ENCODE peak calls at places on chromosomes 12 and 14, in six cellular contexts. One of them, this sample, is unnamed.

GRCh38 chr12:124510301-124510970 is 57.0 kb downstream of the NCOR2 start:
- DNase-seq in H1: no peak
- DNase-seq in IMR-90: no peak
- DNase-seq in neuronal stem cell: no peak
- DNase-seq in H9: peak; percentile 56
- DNase-seq in mesenchymal stem cell: no peak
- DNase-seq in this sample: no peak

GRCh38 chr12:45732250-45732649 is 2.7 kb downstream of the ARID2 start:
- DNase-seq in H1: no peak
- DNase-seq in IMR-90: peak; percentile 7
- DNase-seq in neuronal stem cell: no peak
- DNase-seq in H9: no peak
- DNase-seq in mesenchymal stem cell: no peak
- DNase-seq in this sample: no peak

GRCh38 chr14:101900253-101900652 is 64.1 kb upstream of the DYNC1H1 start:
- DNase-seq in H1: no peak
- DNase-seq in IMR-90: no peak
- DNase-seq in neuronal stem cell: no peak
- DNase-seq in H9: no peak
- DNase-seq in mesenchymal stem cell: no peak
- DNase-seq in this sample: no peak

GRCh38 chr12:104423809-104424208 is 32.9 kb upstream of the CHST11 start:
- DNase-seq in H1: no peak
- DNase-seq in IMR-90: no peak
- DNase-seq in neuronal stem cell: no peak
- DNase-seq in H9: no peak
- DNase-seq in mesenchymal stem cell: no peak
- DNase-seq in this sample: no peak

GRCh38 chr14:67768219-67768618 is 48.2 kb downstream of the ZFYVE26 start:
- DNase-seq in H1: no peak
- DNase-seq in IMR-90: no peak
- DNase-seq in neuronal stem cell: no peak
- DNase-seq in H9: no peak
- DNase-seq in mesenchymal stem cell: no peak
- DNase-seq in this sample: no peak

GRCh38 chr12:63811755-63812154 is 32.0 kb downstream of the RXYLT1 start:
- DNase-seq in H1: no peak
- DNase-seq in IMR-90: no peak
- DNase-seq in neuronal stem cell: no peak
- DNase-seq in H9: no peak
- DNase-seq in mesenchymal stem cell: no peak
- DNase-seq in this sample: no peak

GRCh38 chr14:24311837-24312615 is 724 bp downstream of the LTB4R start:
- DNase-seq in H1: no peak
- DNase-seq in IMR-90: no peak
- DNase-seq in neuronal stem cell: no peak
- DNase-seq in H9: no peak
- DNase-seq in mesenchymal stem cell: no peak
- DNase-seq in this sample: peak; percentile 12

GRCh38 chr12:62866451-62867082 is 68.4 kb downstream of the PPM1H start:
- DNase-seq in H1: no peak
- DNase-seq in IMR-90: peak; percentile 77
- DNase-seq in neuronal stem cell: no peak
- DNase-seq in H9: peak; percentile 52
- DNase-seq in mesenchymal stem cell: peak; percentile 57
- DNase-seq in this sample: peak; percentile 79

GRCh38 chr14:94867931-94868597 is 98.2 kb upstream of the GSC start:
- DNase-seq in H1: peak; percentile 9
- DNase-seq in IMR-90: no peak
- DNase-seq in neuronal stem cell: no peak
- DNase-seq in H9: no peak
- DNase-seq in mesenchymal stem cell: no peak
- DNase-seq in this sample: no peak

DNA sequence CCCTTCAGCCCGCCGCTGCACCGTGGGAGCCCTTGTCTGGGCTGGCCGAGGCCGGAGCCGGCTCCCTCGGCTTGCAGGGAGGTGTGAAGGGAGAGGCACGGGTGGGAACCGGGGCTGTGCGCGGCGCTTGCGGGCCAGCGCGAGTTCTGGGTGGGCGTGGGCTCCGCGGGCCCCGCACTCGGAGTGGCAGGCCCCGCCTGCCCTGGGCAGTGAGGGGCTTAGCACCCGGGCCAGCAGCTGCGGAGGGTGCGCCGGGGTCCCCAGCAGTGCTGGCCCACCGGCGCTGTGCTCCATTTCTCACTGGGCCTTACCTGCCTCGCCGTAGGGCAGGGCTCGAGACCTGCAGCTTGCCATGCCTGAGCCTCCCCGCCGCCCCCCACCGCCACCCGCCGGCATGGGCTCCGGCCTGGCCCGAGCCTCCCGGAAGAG is 21.4 kb downstream of the TMEM121 start:
- DNase-seq in H1: no peak
- DNase-seq in IMR-90: no peak
- DNase-seq in neuronal stem cell: no peak
- DNase-seq in H9: no peak
- DNase-seq in mesenchymal stem cell: no peak
- DNase-seq in this sample: no peak
- H3K14ac ChIP-seq in H1: no peak overlapping the region
- H3K14ac ChIP-seq in IMR-90: no peak overlapping the region
- H3K14ac ChIP-seq in neuronal stem cell: no peak overlapping the region
- H3K14ac ChIP-seq in H9: no peak overlapping the region
- H3K14ac ChIP-seq in mesenchymal stem cell: no peak overlapping the region
- H3K14ac ChIP-seq in this sample: no peak overlapping the region

GRCh38 chr14:72633551-72633950 is 260.4 kb downstream of the DPF3 start:
- DNase-seq in H1: no peak
- DNase-seq in IMR-90: no peak
- DNase-seq in neuronal stem cell: no peak
- DNase-seq in H9: no peak
- DNase-seq in mesenchymal stem cell: no peak
- DNase-seq in this sample: no peak

GRCh38 chr14:72632727-72633126 is 261.2 kb downstream of the DPF3 start:
- DNase-seq in H1: no peak
- DNase-seq in IMR-90: no peak
- DNase-seq in neuronal stem cell: no peak
- DNase-seq in H9: no peak
- DNase-seq in mesenchymal stem cell: no peak
- DNase-seq in this sample: no peak

GRCh38 chr14:72631401-72631800 is 262.5 kb downstream of the DPF3 start:
- DNase-seq in H1: no peak
- DNase-seq in IMR-90: no peak
- DNase-seq in neuronal stem cell: no peak
- DNase-seq in H9: peak; percentile 6
- DNase-seq in mesenchymal stem cell: no peak
- DNase-seq in this sample: no peak

GRCh38 chr14:72629534-72629933 is 264.4 kb downstream of the DPF3 start:
- DNase-seq in H1: no peak
- DNase-seq in IMR-90: no peak
- DNase-seq in neuronal stem cell: no peak
- DNase-seq in H9: peak; percentile 14
- DNase-seq in mesenchymal stem cell: no peak
- DNase-seq in this sample: no peak

DNA sequence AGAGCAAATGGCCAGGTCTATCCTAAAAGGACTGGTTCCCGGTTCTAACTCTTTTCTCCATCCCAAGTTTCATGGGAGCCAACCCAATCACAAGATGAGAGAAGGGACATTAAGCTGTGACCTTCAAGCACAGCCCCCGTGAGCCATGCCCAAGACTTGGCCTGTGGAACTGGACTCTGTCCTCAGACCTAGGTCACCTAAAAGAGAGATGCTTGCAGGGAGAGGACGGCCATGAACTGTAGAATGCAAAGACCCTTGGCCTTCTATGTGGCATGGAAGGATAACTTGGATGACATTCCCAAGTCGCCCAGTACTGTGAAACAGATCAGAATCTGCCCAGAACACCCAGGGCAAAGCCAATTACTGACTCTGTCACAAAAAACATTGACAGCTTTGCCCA is 263.5 kb downstream of the DPF3 start:
- DNase-seq in H1: no peak
- DNase-seq in IMR-90: no peak
- DNase-seq in neuronal stem cell: no peak
- DNase-seq in H9: no peak
- DNase-seq in mesenchymal stem cell: no peak
- DNase-seq in this sample: no peak
- H3K14ac ChIP-seq in H1: no peak overlapping the region
- H3K14ac ChIP-seq in IMR-90: no peak overlapping the region
- H3K14ac ChIP-seq in neuronal stem cell: no peak overlapping the region
- H3K14ac ChIP-seq in H9: no peak overlapping the region
- H3K14ac ChIP-seq in mesenchymal stem cell: no peak overlapping the region
- H3K14ac ChIP-seq in this sample: no peak overlapping the region

DNA sequence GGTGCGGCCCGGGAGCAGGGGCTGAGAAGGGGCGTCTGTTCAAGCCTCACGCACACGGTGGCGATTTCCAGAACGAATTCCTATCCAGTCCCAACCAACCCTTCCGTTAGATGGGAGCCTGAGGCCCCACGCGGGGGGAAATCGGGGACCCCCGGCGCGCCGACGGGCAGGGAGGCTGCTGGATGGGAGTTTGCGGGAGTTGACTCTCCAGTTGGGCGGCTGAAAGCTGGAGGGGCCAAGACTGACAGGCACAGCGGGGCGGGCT is 9.8 kb downstream of the EXOC3L4 start:
- DNase-seq in H1: no peak
- DNase-seq in IMR-90: no peak
- DNase-seq in neuronal stem cell: no peak
- DNase-seq in H9: no peak
- DNase-seq in mesenchymal stem cell: no peak
- DNase-seq in this sample: no peak
- H3K14ac ChIP-seq in H1: no peak overlapping the region
- H3K14ac ChIP-seq in IMR-90: no peak overlapping the region
- H3K14ac ChIP-seq in neuronal stem cell: no peak overlapping the region
- H3K14ac ChIP-seq in H9: no peak overlapping the region
- H3K14ac ChIP-seq in mesenchymal stem cell: no peak overlapping the region
- H3K14ac ChIP-seq in this sample: no peak overlapping the region

DNA sequence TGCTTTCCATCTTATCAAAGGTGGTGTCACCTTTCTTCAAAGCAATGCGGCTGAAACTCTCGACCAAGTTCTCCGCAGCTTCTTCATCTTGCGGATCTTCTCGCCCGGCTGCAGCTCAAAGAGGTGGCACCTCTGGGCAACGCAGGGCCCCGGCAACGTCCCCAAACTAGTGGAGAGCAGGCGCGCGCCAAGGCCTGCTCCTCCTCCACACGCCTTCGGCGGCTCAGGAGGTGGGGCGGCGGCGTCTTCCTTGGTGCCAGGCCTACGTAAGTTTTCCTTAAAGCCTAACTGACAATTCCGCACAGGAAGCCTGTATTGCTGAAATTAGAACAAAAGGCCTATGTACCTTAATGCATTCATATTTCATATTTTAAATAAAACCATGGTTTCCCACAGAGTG is 112.0 kb downstream of the TMX1 start:
- DNase-seq in H1: no peak
- DNase-seq in IMR-90: no peak
- DNase-seq in neuronal stem cell: no peak
- DNase-seq in H9: no peak
- DNase-seq in mesenchymal stem cell: no peak
- DNase-seq in this sample: no peak
- H3K14ac ChIP-seq in H1: no peak overlapping the region
- H3K14ac ChIP-seq in IMR-90: no peak overlapping the region
- H3K14ac ChIP-seq in neuronal stem cell: no peak overlapping the region
- H3K14ac ChIP-seq in H9: no peak overlapping the region
- H3K14ac ChIP-seq in mesenchymal stem cell: no peak overlapping the region
- H3K14ac ChIP-seq in this sample: no peak overlapping the region

GRCh38 chr14:50978521-50978871 is 34.2 kb upstream of the PYGL start:
- DNase-seq in H1: no peak
- DNase-seq in IMR-90: no peak
- DNase-seq in neuronal stem cell: no peak
- DNase-seq in H9: no peak
- DNase-seq in mesenchymal stem cell: no peak
- DNase-seq in this sample: no peak

GRCh38 chr14:50978888-50979287 is 34.6 kb upstream of the PYGL start:
- DNase-seq in H1: no peak
- DNase-seq in IMR-90: no peak
- DNase-seq in neuronal stem cell: no peak
- DNase-seq in H9: no peak
- DNase-seq in mesenchymal stem cell: no peak
- DNase-seq in this sample: no peak

GRCh38 chr14:50984061-50984710 is 39.9 kb upstream of the PYGL start:
- DNase-seq in H1: no peak
- DNase-seq in IMR-90: no peak
- DNase-seq in neuronal stem cell: no peak
- DNase-seq in H9: no peak
- DNase-seq in mesenchymal stem cell: no peak
- DNase-seq in this sample: no peak

GRCh38 chr14:50977863-50978520 is 33.7 kb upstream of the PYGL start:
- DNase-seq in H1: no peak
- DNase-seq in IMR-90: no peak
- DNase-seq in neuronal stem cell: no peak
- DNase-seq in H9: no peak
- DNase-seq in mesenchymal stem cell: no peak
- DNase-seq in this sample: peak; percentile 14

DNA sequence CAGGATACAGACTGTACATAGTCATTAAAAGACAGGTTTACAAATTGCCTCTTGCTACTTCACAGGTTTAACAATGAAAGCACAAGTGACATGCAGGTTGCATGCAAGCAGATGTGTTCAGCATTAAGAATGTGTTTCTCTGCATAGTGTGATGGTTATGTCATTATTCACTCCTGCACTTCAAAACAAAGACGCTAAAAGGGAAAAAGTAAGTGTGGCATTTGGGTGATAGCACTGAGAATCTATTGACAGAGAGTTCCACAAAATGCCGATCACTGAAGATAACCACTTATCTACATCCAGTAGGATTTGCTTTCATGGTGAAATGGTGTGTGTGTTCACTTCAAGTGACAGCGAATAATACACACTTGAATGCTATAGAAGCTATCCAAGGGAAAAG is 36.2 kb upstream of the PYGL start:
- DNase-seq in H1: no peak
- DNase-seq in IMR-90: no peak
- DNase-seq in neuronal stem cell: no peak
- DNase-seq in H9: no peak
- DNase-seq in mesenchymal stem cell: no peak
- DNase-seq in this sample: peak; percentile 77
- H3K14ac ChIP-seq in H1: no peak overlapping the region
- H3K14ac ChIP-seq in IMR-90: no peak overlapping the region
- H3K14ac ChIP-seq in neuronal stem cell: no peak overlapping the region
- H3K14ac ChIP-seq in H9: no peak overlapping the region
- H3K14ac ChIP-seq in mesenchymal stem cell: no peak overlapping the region
- H3K14ac ChIP-seq in this sample: no peak overlapping the region